ENCODE peak calls at places on chromosome 17, in six cellular contexts. Q is NCI-H345; C is activated CD4-positive, alpha-beta memory T cell treated with anti-CD3 and anti-CD28 coated beads, Interleukin-2, amount 10 ng/mL, durations not matched to agents 7 days and 5 days; M is NAMALWA; I is thyroid gland; U is HTR-8/SVneo. J is an unnamed sample.

GRCh38 chr17:83037084-83037950 is 42.1 kb upstream of the METRNL start:
- DNase-seq in C (peak), I (no peak), U (no peak), Q (no peak), M (no peak), J (no peak)

GRCh38 chr17:6231886-6232767 is 161.9 kb downstream of the WSCD1 start:
- DNase-seq in C (no peak), M (no peak), I (no peak), U (peak), Q (no peak), J (peak)

GRCh38 chr17:34980681-34981537 is 597 bp downstream of the LIG3 start:
- DNase-seq in U (peak), Q (peak), I (peak), M (peak), C (peak), J (peak)

GRCh38 chr17:78132086-78132676 is 1.6 kb downstream of the TMC8 start:
- DNase-seq in U (no peak), M (peak), Q (peak), C (peak), I (peak), J (no peak)

GRCh38 chr17:19359151-19359550 is 3.4 kb downstream of the B9D1 start:
- DNase-seq in C (no peak), I (no peak), U (no peak), Q (no peak), M (no peak), J (no peak)

GRCh38 chr17:19398301-19399181 is 11.6 kb upstream of the MFAP4 start:
- DNase-seq in M (no peak), C (no peak), Q (peak), I (peak), U (peak), J (no peak)

GRCh38 chr17:67276075-67276474 is 31.1 kb upstream of the HELZ start:
- DNase-seq in M (peak), Q (no peak), U (no peak), I (peak), C (no peak), J (no peak)

GRCh38 chr17:39077252-39077651 is 74.2 kb downstream of the PLXDC1 start:
- DNase-seq in Q (no peak), U (no peak), M (no peak), I (no peak), C (no peak), J (no peak)

GRCh38 chr17:77379837-77380236 is 239.1 kb downstream of the SEC14L1 start:
- DNase-seq in M (no peak), U (no peak), Q (no peak), I (no peak), C (no peak), J (no peak)

GRCh38 chr17:80845121-80845862 is 146.3 kb upstream of the CHMP6 start:
- DNase-seq in C (no peak), U (no peak), M (peak), Q (no peak), I (no peak), J (no peak)

GRCh38 chr17:66789961-66790421 is 44.9 kb upstream of the CACNG5 start:
- DNase-seq in I (no peak), Q (no peak), C (no peak), U (no peak), M (no peak), J (no peak)

GRCh38 chr17:65479282-65479681 is 82.2 kb downstream of the AXIN2 start:
- DNase-seq in M (no peak), Q (no peak), I (no peak), C (no peak), U (no peak), J (no peak)

GRCh38 chr17:49694847-49695697 is 12.7 kb downstream of the SLC35B1 start:
- DNase-seq in I (peak), Q (peak), M (peak), U (peak), C (peak), J (peak)

GRCh38 chr17:76432712-76433336 is 20.1 kb downstream of the UBE2O start:
- DNase-seq in C (no peak), U (no peak), I (no peak), Q (no peak), M (peak), J (no peak)

GRCh38 chr17:30915833-30916611 is 5.7 kb upstream of the ADAP2 start:
- DNase-seq in I (no peak), M (no peak), C (no peak), U (no peak), Q (no peak), J (no peak)

GRCh38 chr17:35898283-35899070 is 18.3 kb upstream of the CCL5 start:
- DNase-seq in U (no peak), M (no peak), Q (peak), C (peak), I (peak), J (no peak)

GRCh38 chr17:32265192-32265895 is at the start of gene RHBDL3:
- DNase-seq in I (no peak), Q (peak), C (no peak), U (no peak), M (no peak), J (peak)